ENCODE peak calls at places on chromosomes 16 and 17, in four cellular contexts. Q, R, T and G are unnamed samples.

GRCh38 chr16:1106659-1107058 is 10.6 kb upstream of the C1QTNF8 start:
- DNase-seq in Q (no peak), R (no peak), T (no peak), G (no peak)

GRCh38 chr16:83437036-83437435 is 370.7 kb upstream of the HSBP1 start:
- DNase-seq in Q (no peak), R (no peak), T (no peak), G (no peak)

GRCh38 chr17:63930951-63931575 is 1.1 kb downstream of the CD79B start:
- DNase-seq in Q (no peak), R (peak), T (peak), G (peak)

GRCh38 chr17:73090396-73091202 is 1.9 kb downstream of the SLC39A11 start:
- DNase-seq in Q (no peak), R (no peak), T (peak), G (no peak)

GRCh38 chr17:58452738-58453137 is 35.4 kb upstream of the RNF43 start:
- DNase-seq in Q (no peak), R (no peak), T (no peak), G (no peak)

GRCh38 chr16:69890114-69890890 is 60.8 kb upstream of the CLEC18A start:
- DNase-seq in Q (no peak), R (peak), T (peak), G (no peak)

GRCh38 chr17:80963812-80964211 is 27.8 kb upstream of the CHMP6 start:
- DNase-seq in Q (no peak), R (no peak), T (no peak), G (no peak)

GRCh38 chr17:81082177-81083073 is 47.5 kb downstream of the BAIAP2 start:
- DNase-seq in Q (no peak), R (peak), T (peak), G (no peak)

GRCh38 chr17:27456681-27457404 is 595 bp downstream of the KSR1 start:
- DNase-seq in Q (no peak), R (peak), T (no peak), G (no peak)

GRCh38 chr17:14622622-14623101 is 321.8 kb downstream of the HS3ST3B1 start:
- DNase-seq in Q (no peak), R (no peak), T (no peak), G (no peak)

GRCh38 chr16:12586701-12587100 is 217.0 kb downstream of the CPPED1 start:
- DNase-seq in Q (no peak), R (no peak), T (no peak), G (no peak)

GRCh38 chr16:25114121-25114520 is 2.6 kb downstream of the LCMT1 start:
- DNase-seq in Q (no peak), R (no peak), T (no peak), G (no peak)

GRCh38 chr17:42017866-42018200 is 594 bp upstream of the DNAJC7 start:
- DNase-seq in Q (no peak), R (no peak), T (no peak), G (no peak)

GRCh38 chr16:47276522-47276921 is 132.8 kb upstream of the NETO2 start:
- DNase-seq in Q (no peak), R (no peak), T (no peak), G (no peak)

GRCh38 chr17:781920-782731 is at the start of the genes GLOD4 and MRM3:
- DNase-seq in Q (peak), R (peak), T (peak), G (peak)

GRCh38 chr17:40553694-40554534 is 11.4 kb downstream of the CCR7 start:
- DNase-seq in Q (no peak), R (peak), T (peak), G (no peak)

GRCh38 chr17:47203984-47204721 is 5.0 kb upstream of the MYL4 start:
- DNase-seq in Q (no peak), R (no peak), T (no peak), G (no peak)

GRCh38 chr16:7921360-7921759 is 588.7 kb downstream of the RBFOX1 start:
- DNase-seq in Q (no peak), R (no peak), T (no peak), G (no peak)

GRCh38 chr17:65666869-65667268 is 105.4 kb upstream of the AXIN2 start:
- DNase-seq in Q (no peak), R (no peak), T (no peak), G (no peak)

GRCh38 chr17:56098746-56099145 is 54.5 kb upstream of the ANKFN1 start:
- DNase-seq in Q (no peak), R (no peak), T (no peak), G (no peak)

GRCh38 chr17:77944390-77945222 is 13.9 kb upstream of the TNRC6C start:
- DNase-seq in Q (no peak), R (no peak), T (no peak), G (no peak)

GRCh38 chr17:75570034-75570676 is 17.4 kb upstream of the MYO15B start:
- DNase-seq in Q (no peak), R (no peak), T (no peak), G (no peak)

GRCh38 chr17:39236383-39236927 is 10.7 kb upstream of the STAC2 start:
- DNase-seq in Q (no peak), R (no peak), T (no peak), G (no peak)

GRCh38 chr17:78324391-78325075 is 35.3 kb downstream of the SOCS3 start:
- DNase-seq in Q (peak), R (peak), T (peak), G (no peak)

GRCh38 chr17:12856451-12856850 is 67.2 kb downstream of the ARHGAP44 start:
- DNase-seq in Q (no peak), R (no peak), T (no peak), G (no peak)

GRCh38 chr17:46742539-46743270 is 75.8 kb downstream of the WNT3 start:
- DNase-seq in Q (peak), R (no peak), T (peak), G (no peak)

GRCh38 chr16:3528406-3528805 is 27.6 kb downstream of the CLUAP1 start:
- DNase-seq in Q (no peak), R (no peak), T (no peak), G (no peak)

GRCh38 chr16:14339694-14340093 is 268.6 kb downstream of the MRTFB start:
- DNase-seq in Q (no peak), R (no peak), T (no peak), G (no peak)

DNA sequence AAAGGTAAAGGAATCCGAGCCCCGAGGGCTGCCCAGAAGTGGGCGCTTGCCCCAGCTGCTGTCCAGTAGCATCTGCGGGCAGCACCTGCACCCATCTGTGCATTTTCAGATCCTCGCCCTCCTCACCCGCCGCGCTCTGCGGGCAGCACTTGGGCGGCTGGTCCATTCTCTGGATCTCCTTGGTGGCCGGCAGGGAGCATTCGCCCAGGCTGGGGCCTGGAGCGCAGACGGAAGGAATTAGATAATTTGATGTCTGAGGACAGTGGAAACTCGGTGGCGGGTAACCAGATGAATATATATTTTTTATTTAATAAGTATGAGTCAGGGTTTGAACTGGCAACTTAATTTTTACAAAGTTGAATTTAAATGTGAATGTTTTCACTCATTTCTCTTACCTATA is 88.5 kb downstream of the NPIPB11 start:
- DNase-seq in Q (no peak), R (no peak), T (no peak), G (no peak)
- TF ChIP-seq CTCF in Q (peak), R (peak), T (no peak), G (no peak)

GRCh38 chr16:68041783-68042182 is 18.7 kb downstream of the DUS2 start:
- DNase-seq in Q (no peak), R (no peak), T (no peak), G (no peak)

GRCh38 chr16:68040506-68041288 is 17.6 kb downstream of the DUS2 start:
- DNase-seq in Q (peak), R (peak), T (peak), G (peak)

GRCh38 chr16:68035227-68035626 is 12.1 kb downstream of the DUS2 start:
- DNase-seq in Q (no peak), R (no peak), T (no peak), G (no peak)

GRCh38 chr16:68033101-68033500 is 10.0 kb downstream of the DUS2 start:
- DNase-seq in Q (no peak), R (no peak), T (no peak), G (no peak)

DNA sequence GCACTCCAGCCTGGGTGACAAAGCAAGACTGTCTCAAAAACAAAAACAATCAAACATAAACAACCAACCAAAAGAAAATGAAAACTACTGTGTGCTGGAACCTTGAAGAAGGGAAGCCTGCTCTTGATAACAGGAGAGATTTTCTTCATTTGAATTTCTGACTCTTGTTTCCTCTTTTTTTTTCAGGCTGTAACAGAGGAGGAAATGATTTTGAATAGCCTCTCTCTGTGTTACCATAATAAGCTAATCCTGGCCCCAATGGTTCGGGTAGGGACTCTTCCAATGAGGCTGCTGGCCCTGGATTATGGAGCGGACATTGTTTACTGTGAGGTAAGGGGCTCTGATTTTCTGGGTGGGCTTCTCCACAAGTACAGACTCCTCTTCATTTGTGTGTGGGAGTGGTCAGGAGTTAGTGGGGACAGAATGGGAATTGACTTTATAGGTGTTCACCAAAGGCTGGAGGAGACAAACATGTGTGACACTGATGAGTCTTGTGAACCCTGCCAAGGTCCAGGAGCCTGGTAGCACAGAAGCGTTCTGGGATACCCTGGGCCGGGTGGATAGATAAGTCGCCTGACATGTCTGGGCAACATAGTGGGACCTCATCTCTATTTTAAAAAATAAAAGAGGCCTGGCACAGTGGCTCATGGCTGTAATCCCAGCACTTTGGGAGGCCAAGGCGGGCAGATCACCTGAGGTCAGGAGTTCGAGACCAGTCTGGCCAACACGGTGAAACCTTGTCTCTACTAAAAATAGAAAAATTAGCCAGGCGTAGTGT is 14.9 kb downstream of the DUS2 start:
- DNase-seq in Q (no peak), R (no peak), T (no peak), G (no peak)
- H3K27ac ChIP-seq in Q (no peak), R (peak), T (peak), G (no peak)

GRCh38 chr16:88783391-88784073 is 1.5 kb downstream of the PIEZO1 start:
- DNase-seq in Q (no peak), R (no peak), T (peak), G (no peak)
- TF ChIP-seq CTCF in Q (no peak), R (no peak), T (no peak), G (no peak)

GRCh38 chr16:31016018-31016417 is 5.6 kb upstream of the STX1B start:
- DNase-seq in Q (no peak), R (no peak), T (no peak), G (no peak)
- H3K27ac ChIP-seq in Q (no peak), R (no peak), T (no peak), G (no peak)